ENCODE peak calls at places on chromosomes 4 and X, in eight cellular contexts. One of them, this sample, is unnamed.

GRCh38 chrX:12319012-12319519 is 180.8 kb downstream of the FRMPD4 start:
- DNase-seq in aorta: no peak
- DNase-seq in breast epithelium: no peak
- DNase-seq in keratinocyte: no peak
- DNase-seq in SJSA1: no peak
- DNase-seq in right cardiac atrium: no peak
- DNase-seq in endothelial cell of umbilical vein: no peak
- DNase-seq in neuronal stem cell: peak; percentile 1
- DNase-seq in this sample: no peak

GRCh38 chr4:119016636-119017035 is 119.0 kb upstream of the MYOZ2 start:
- DNase-seq in aorta: no peak
- DNase-seq in neuronal stem cell: no peak
- DNase-seq in SJSA1: peak; percentile 58
- DNase-seq in keratinocyte: no peak
- DNase-seq in endothelial cell of umbilical vein: no peak
- DNase-seq in right cardiac atrium: no peak
- DNase-seq in breast epithelium: no peak
- DNase-seq in this sample: no peak

GRCh38 chr4:31613946-31614623 is 893.9 kb downstream of the PCDH7 start:
- DNase-seq in SJSA1: peak; percentile 28
- DNase-seq in aorta: no peak
- DNase-seq in endothelial cell of umbilical vein: no peak
- DNase-seq in breast epithelium: no peak
- DNase-seq in right cardiac atrium: no peak
- DNase-seq in keratinocyte: no peak
- DNase-seq in neuronal stem cell: peak; percentile 6
- DNase-seq in this sample: peak; percentile 98

GRCh38 chr4:179976777-179977176 is 2266.4 kb upstream of the TENM3 start:
- DNase-seq in keratinocyte: no peak
- DNase-seq in breast epithelium: no peak
- DNase-seq in endothelial cell of umbilical vein: no peak
- DNase-seq in right cardiac atrium: no peak
- DNase-seq in aorta: no peak
- DNase-seq in neuronal stem cell: no peak
- DNase-seq in SJSA1: no peak
- DNase-seq in this sample: no peak

GRCh38 chrX:107562482-107562881 is 65.8 kb upstream of the PRPS1 start:
- DNase-seq in SJSA1: peak; percentile 25
- DNase-seq in endothelial cell of umbilical vein: no peak
- DNase-seq in keratinocyte: no peak
- DNase-seq in aorta: no peak
- DNase-seq in neuronal stem cell: no peak
- DNase-seq in breast epithelium: no peak
- DNase-seq in right cardiac atrium: no peak
- DNase-seq in this sample: no peak

GRCh38 chrX:129733335-129733734 is 5.4 kb upstream of the XPNPEP2 start:
- DNase-seq in SJSA1: no peak
- DNase-seq in endothelial cell of umbilical vein: no peak
- DNase-seq in breast epithelium: no peak
- DNase-seq in aorta: no peak
- DNase-seq in neuronal stem cell: no peak
- DNase-seq in keratinocyte: no peak
- DNase-seq in right cardiac atrium: no peak
- DNase-seq in this sample: no peak

GRCh38 chr4:176988226-176988625 is 195.5 kb upstream of the VEGFC start:
- DNase-seq in endothelial cell of umbilical vein: peak; percentile 92
- DNase-seq in keratinocyte: peak; percentile 87
- DNase-seq in breast epithelium: no peak
- DNase-seq in aorta: no peak
- DNase-seq in right cardiac atrium: no peak
- DNase-seq in SJSA1: peak; percentile 82
- DNase-seq in neuronal stem cell: no peak
- DNase-seq in this sample: peak; percentile 54

GRCh38 chrX:11296051-11296450 is 2.8 kb downstream of the AMELX start:
- DNase-seq in right cardiac atrium: no peak
- DNase-seq in endothelial cell of umbilical vein: no peak
- DNase-seq in aorta: no peak
- DNase-seq in keratinocyte: no peak
- DNase-seq in SJSA1: no peak
- DNase-seq in breast epithelium: no peak
- DNase-seq in neuronal stem cell: no peak
- DNase-seq in this sample: no peak

GRCh38 chrX:53184836-53185235 is 40.2 kb downstream of the KDM5C start:
- DNase-seq in aorta: no peak
- DNase-seq in keratinocyte: peak; percentile 13
- DNase-seq in neuronal stem cell: no peak
- DNase-seq in endothelial cell of umbilical vein: no peak
- DNase-seq in breast epithelium: no peak
- DNase-seq in SJSA1: peak; percentile 7
- DNase-seq in right cardiac atrium: no peak
- DNase-seq in this sample: no peak

GRCh38 chr4:84258905-84259830 is 239.9 kb downstream of the NKX6-1 start:
- DNase-seq in aorta: no peak
- DNase-seq in breast epithelium: no peak
- DNase-seq in keratinocyte: no peak
- DNase-seq in SJSA1: no peak
- DNase-seq in endothelial cell of umbilical vein: peak; percentile 7
- DNase-seq in neuronal stem cell: no peak
- DNase-seq in right cardiac atrium: no peak
- DNase-seq in this sample: peak; percentile 24

GRCh38 chr4:168098257-168098717 is 6.0 kb downstream of the ANXA10 start:
- DNase-seq in endothelial cell of umbilical vein: peak; percentile 91
- DNase-seq in right cardiac atrium: no peak
- DNase-seq in keratinocyte: peak; percentile 19
- DNase-seq in aorta: no peak
- DNase-seq in neuronal stem cell: no peak
- DNase-seq in breast epithelium: no peak
- DNase-seq in SJSA1: no peak
- DNase-seq in this sample: no peak

GRCh38 chrX:104568304-104568915 is 2.4 kb downstream of the IL1RAPL2 start:
- DNase-seq in right cardiac atrium: no peak
- DNase-seq in keratinocyte: no peak
- DNase-seq in neuronal stem cell: no peak
- DNase-seq in endothelial cell of umbilical vein: no peak
- DNase-seq in breast epithelium: no peak
- DNase-seq in aorta: no peak
- DNase-seq in SJSA1: no peak
- DNase-seq in this sample: no peak
- H3K4me3 ChIP-seq in right cardiac atrium: no peak overlapping the region
- H3K4me3 ChIP-seq in keratinocyte: no peak overlapping the region
- H3K4me3 ChIP-seq in neuronal stem cell: no peak overlapping the region
- H3K4me3 ChIP-seq in endothelial cell of umbilical vein: no peak overlapping the region
- H3K4me3 ChIP-seq in breast epithelium: no peak overlapping the region
- H3K4me3 ChIP-seq in aorta: no peak overlapping the region
- H3K4me3 ChIP-seq in SJSA1: no peak overlapping the region
- H3K4me3 ChIP-seq in this sample: no peak overlapping the region

DNA sequence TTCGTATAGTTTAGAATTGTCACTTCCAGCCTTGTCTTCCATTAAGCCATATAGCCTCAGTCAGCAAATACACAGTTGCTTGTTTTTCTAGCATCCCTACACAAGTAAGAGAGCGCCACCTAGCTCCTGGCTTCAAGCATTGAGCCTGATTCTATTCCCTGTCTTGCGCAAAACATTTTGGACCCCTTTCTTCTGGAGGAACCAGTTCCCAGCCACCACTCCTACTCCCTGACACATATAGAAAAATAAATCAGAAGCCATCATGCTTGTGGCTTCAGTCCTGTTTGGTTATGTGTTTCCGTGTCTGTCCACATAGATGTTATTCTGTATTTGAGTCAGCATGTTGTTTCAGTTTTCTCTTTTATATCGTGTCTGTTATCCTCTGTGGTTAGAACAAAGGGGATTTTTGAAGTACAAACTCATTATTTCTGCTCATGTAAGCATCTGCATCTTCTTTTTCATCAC is 59.9 kb downstream of the GK start:
- DNase-seq in breast epithelium: no peak
- DNase-seq in SJSA1: peak; percentile 6
- DNase-seq in aorta: no peak
- DNase-seq in keratinocyte: no peak
- DNase-seq in neuronal stem cell: peak; percentile 3
- DNase-seq in right cardiac atrium: peak; percentile 63
- DNase-seq in endothelial cell of umbilical vein: peak; percentile 45
- DNase-seq in this sample: peak; percentile 76
- H3K27ac ChIP-seq in breast epithelium: no peak overlapping the region
- H3K27ac ChIP-seq in SJSA1: no peak overlapping the region
- H3K27ac ChIP-seq in aorta: no peak overlapping the region
- H3K27ac ChIP-seq in keratinocyte: no peak overlapping the region
- H3K27ac ChIP-seq in neuronal stem cell: no peak overlapping the region
- H3K27ac ChIP-seq in right cardiac atrium: no peak overlapping the region
- H3K27ac ChIP-seq in endothelial cell of umbilical vein: no peak overlapping the region
- H3K27ac ChIP-seq in this sample: no peak overlapping the region

GRCh38 chr4:86358176-86358701 is 1.6 kb downstream of the MAPK10 start:
- DNase-seq in aorta: no peak
- DNase-seq in endothelial cell of umbilical vein: no peak
- DNase-seq in right cardiac atrium: peak; percentile 32
- DNase-seq in neuronal stem cell: no peak
- DNase-seq in keratinocyte: no peak
- DNase-seq in SJSA1: no peak
- DNase-seq in breast epithelium: no peak
- DNase-seq in this sample: no peak

GRCh38 chr4:86362510-86362909 is 2.7 kb upstream of the MAPK10 start:
- DNase-seq in right cardiac atrium: no peak
- DNase-seq in SJSA1: no peak
- DNase-seq in neuronal stem cell: no peak
- DNase-seq in breast epithelium: no peak
- DNase-seq in keratinocyte: no peak
- DNase-seq in endothelial cell of umbilical vein: no peak
- DNase-seq in aorta: no peak
- DNase-seq in this sample: no peak

GRCh38 chr4:86356831-86357230 is 3.0 kb downstream of the MAPK10 start:
- DNase-seq in keratinocyte: no peak
- DNase-seq in aorta: no peak
- DNase-seq in endothelial cell of umbilical vein: no peak
- DNase-seq in right cardiac atrium: no peak
- DNase-seq in neuronal stem cell: no peak
- DNase-seq in SJSA1: no peak
- DNase-seq in breast epithelium: no peak
- DNase-seq in this sample: no peak

GRCh38 chr4:86357608-86358007 is 2.2 kb downstream of the MAPK10 start:
- DNase-seq in neuronal stem cell: no peak
- DNase-seq in breast epithelium: no peak
- DNase-seq in keratinocyte: no peak
- DNase-seq in right cardiac atrium: no peak
- DNase-seq in aorta: no peak
- DNase-seq in endothelial cell of umbilical vein: no peak
- DNase-seq in SJSA1: no peak
- DNase-seq in this sample: no peak

DNA sequence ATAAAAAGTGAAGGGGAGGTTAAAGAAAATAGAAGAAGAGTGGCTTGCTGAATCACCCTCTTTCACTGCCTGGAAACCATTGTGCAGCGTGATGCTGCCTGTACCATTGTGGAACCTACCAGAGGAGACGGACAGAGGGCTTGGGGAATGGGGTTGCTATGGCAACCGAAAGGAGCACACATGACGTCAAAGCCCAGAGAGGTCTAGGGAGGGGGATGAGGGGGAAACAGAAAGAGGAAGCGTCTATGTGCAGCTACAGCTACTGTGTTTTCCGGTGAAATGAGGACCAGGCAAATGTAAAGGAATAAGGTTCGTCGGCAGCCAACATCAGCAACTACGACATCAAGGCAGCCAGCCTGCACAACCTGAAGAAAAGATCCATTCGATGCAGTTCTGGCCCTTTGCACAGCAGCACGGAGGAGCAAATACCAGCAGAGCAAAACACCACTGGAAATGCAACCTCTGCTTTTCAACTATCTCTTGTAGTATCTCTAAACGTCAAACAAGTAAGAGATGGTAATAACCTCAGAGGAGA is at the start of gene MAPK10:
- DNase-seq in breast epithelium: no peak
- DNase-seq in keratinocyte: no peak
- DNase-seq in SJSA1: peak; percentile 5
- DNase-seq in endothelial cell of umbilical vein: peak; percentile 75
- DNase-seq in neuronal stem cell: peak; percentile 97
- DNase-seq in aorta: no peak
- DNase-seq in right cardiac atrium: peak; percentile 83
- DNase-seq in this sample: no peak
- H3K4me3 ChIP-seq in breast epithelium: peak within 1 kb of the TSS; percentile 48
- H3K4me3 ChIP-seq in keratinocyte: no peak within 1 kb of the TSS
- H3K4me3 ChIP-seq in SJSA1: no peak within 1 kb of the TSS
- H3K4me3 ChIP-seq in endothelial cell of umbilical vein: no peak within 1 kb of the TSS
- H3K4me3 ChIP-seq in neuronal stem cell: peak within 1 kb of the TSS; percentile 68
- H3K4me3 ChIP-seq in aorta: no peak within 1 kb of the TSS
- H3K4me3 ChIP-seq in right cardiac atrium: no peak within 1 kb of the TSS
- H3K4me3 ChIP-seq in this sample: no peak within 1 kb of the TSS

DNA sequence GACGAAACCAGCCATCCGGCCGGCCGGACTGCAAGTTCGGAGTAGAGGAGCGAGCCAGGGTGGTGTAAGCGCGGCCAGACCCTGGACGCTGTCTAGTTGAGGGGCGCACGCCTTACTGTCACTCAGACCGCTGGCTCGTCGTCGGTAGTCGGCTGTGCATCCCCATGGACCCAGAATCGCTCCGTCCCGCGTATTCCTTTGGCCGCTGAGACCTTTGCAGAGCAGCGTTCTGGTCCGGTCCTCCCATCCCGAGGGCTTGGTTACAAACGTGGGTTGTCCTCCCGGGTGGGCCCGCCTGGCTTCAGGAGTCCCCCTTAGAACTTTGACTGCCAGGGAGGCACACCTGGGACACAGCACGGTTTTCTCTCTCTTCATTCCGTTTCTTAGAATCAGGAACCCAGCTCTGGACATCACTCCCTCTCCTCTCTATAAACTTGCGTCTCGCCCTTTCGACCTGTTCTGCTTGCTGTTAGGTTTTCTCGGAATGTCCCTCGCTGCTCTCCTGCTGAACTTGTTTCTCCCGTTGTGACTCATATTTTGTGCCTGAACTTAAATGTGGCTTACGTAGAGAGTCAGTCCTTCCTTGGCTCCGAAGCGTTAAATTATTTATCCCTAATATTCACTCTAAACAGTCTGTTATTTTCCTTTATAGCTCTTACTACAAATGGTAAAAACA is 682 bp downstream of the PGM2 start:
- DNase-seq in breast epithelium: no peak
- DNase-seq in endothelial cell of umbilical vein: peak; percentile 71
- DNase-seq in aorta: no peak
- DNase-seq in right cardiac atrium: no peak
- DNase-seq in keratinocyte: no peak
- DNase-seq in SJSA1: peak; percentile 23
- DNase-seq in neuronal stem cell: no peak
- DNase-seq in this sample: no peak
- H3K27ac ChIP-seq in breast epithelium: peak overlapping the region; percentile 85
- H3K27ac ChIP-seq in endothelial cell of umbilical vein: peak overlapping the region; percentile 56
- H3K27ac ChIP-seq in aorta: no peak overlapping the region
- H3K27ac ChIP-seq in right cardiac atrium: peak overlapping the region; percentile 46
- H3K27ac ChIP-seq in keratinocyte: peak overlapping the region; percentile 66
- H3K27ac ChIP-seq in SJSA1: peak overlapping the region; percentile 19
- H3K27ac ChIP-seq in neuronal stem cell: no peak overlapping the region
- H3K27ac ChIP-seq in this sample: peak overlapping the region; percentile 52

GRCh38 chr4:153792007-153792892 is 3.4 kb upstream of the SFRP2 start:
- DNase-seq in breast epithelium: no peak
- DNase-seq in keratinocyte: peak; percentile 2
- DNase-seq in aorta: peak; percentile 87
- DNase-seq in neuronal stem cell: peak; percentile 94
- DNase-seq in right cardiac atrium: peak; percentile 81
- DNase-seq in SJSA1: no peak
- DNase-seq in endothelial cell of umbilical vein: no peak
- DNase-seq in this sample: peak; percentile 37
- H3K4me3 ChIP-seq in breast epithelium: peak overlapping the region; percentile 78
- H3K4me3 ChIP-seq in keratinocyte: no peak overlapping the region
- H3K4me3 ChIP-seq in aorta: no peak overlapping the region
- H3K4me3 ChIP-seq in neuronal stem cell: no peak overlapping the region
- H3K4me3 ChIP-seq in right cardiac atrium: peak overlapping the region; percentile 8
- H3K4me3 ChIP-seq in SJSA1: no peak overlapping the region
- H3K4me3 ChIP-seq in endothelial cell of umbilical vein: no peak overlapping the region
- H3K4me3 ChIP-seq in this sample: no peak overlapping the region

GRCh38 chr4:7911044-7911578 is 28.6 kb downstream of the AFAP1 start:
- DNase-seq in endothelial cell of umbilical vein: no peak
- DNase-seq in breast epithelium: no peak
- DNase-seq in SJSA1: no peak
- DNase-seq in right cardiac atrium: peak; percentile 77
- DNase-seq in keratinocyte: no peak
- DNase-seq in aorta: no peak
- DNase-seq in neuronal stem cell: peak; percentile 45
- DNase-seq in this sample: no peak
- H3K27ac ChIP-seq in endothelial cell of umbilical vein: peak overlapping the region; percentile 49
- H3K27ac ChIP-seq in breast epithelium: peak overlapping the region; percentile 76
- H3K27ac ChIP-seq in SJSA1: no peak overlapping the region
- H3K27ac ChIP-seq in right cardiac atrium: peak overlapping the region; percentile 38
- H3K27ac ChIP-seq in keratinocyte: no peak overlapping the region
- H3K27ac ChIP-seq in aorta: no peak overlapping the region
- H3K27ac ChIP-seq in neuronal stem cell: peak overlapping the region; percentile 74
- H3K27ac ChIP-seq in this sample: peak overlapping the region; percentile 6